ENCODE peak calls at places on chromosomes 7 and 10, in five cellular contexts. H, Z, W, T and Y are unnamed samples.

GRCh38 chr7:99106869-99107268 is 37.0 kb downstream of the SMURF1 start:
- DNase-seq in Z (no peak), W (no peak), T (no peak), H (no peak), Y (no peak)

GRCh38 chr10:86659721-86660438 is 5.5 kb downstream of the OPN4 start:
- DNase-seq in H (no peak), W (no peak), T (peak; percentile 46), Z (no peak), Y (no peak)

GRCh38 chr10:101683226-101683625 is 11.7 kb downstream of the FBXW4 start:
- DNase-seq in Z (no peak), W (no peak), H (no peak), T (no peak), Y (no peak)

GRCh38 chr10:69815099-69815498 is 13.4 kb downstream of the COL13A1 start:
- DNase-seq in Z (no peak), W (no peak), T (no peak), H (no peak), Y (no peak)

GRCh38 chr10:6161913-6162312 is 40.8 kb upstream of the PFKFB3 start:
- DNase-seq in H (no peak), W (no peak), T (no peak), Z (peak; percentile 76), Y (no peak)

GRCh38 chr7:20249924-20250323 is 32.7 kb upstream of the MACC1 start:
- DNase-seq in Z (no peak), T (no peak), W (no peak), H (peak; percentile 93), Y (no peak)

GRCh38 chr7:142646274-142646895 is 102.9 kb upstream of the PRSS1 start:
- DNase-seq in H (no peak), T (no peak), Z (no peak), W (peak; percentile 88), Y (no peak)

GRCh38 chr7:44103941-44104879 is at the start of gene AEBP1:
- DNase-seq in H (no peak), W (no peak), T (peak; percentile 68), Z (no peak), Y (no peak)

GRCh38 chr7:49893131-49893530 is 119.7 kb downstream of the VWC2 start:
- DNase-seq in T (no peak), H (no peak), W (peak; percentile 84), Z (no peak), Y (no peak)

GRCh38 chr7:125516194-125516593 is 586.6 kb upstream of the POT1 start:
- DNase-seq in T (no peak), Z (peak; percentile 11), W (peak; percentile 18), H (no peak), Y (no peak)

GRCh38 chr7:70189261-70189660 is 591.0 kb downstream of the AUTS2 start:
- DNase-seq in T (no peak), W (no peak), H (no peak), Z (no peak), Y (no peak)

GRCh38 chr7:102093599-102094001 is 193.1 kb upstream of the SH2B2 start:
- DNase-seq in H (no peak), Z (no peak), T (no peak), W (no peak), Y (peak; percentile 6)

GRCh38 chr10:24908793-24909423 is 43.5 kb downstream of the PRTFDC1 start:
- DNase-seq in T (no peak), W (no peak), Z (no peak), H (no peak), Y (no peak)

GRCh38 chr7:42198296-42198695 is 38.7 kb downstream of the GLI3 start:
- DNase-seq in Z (no peak), H (no peak), T (no peak), W (no peak), Y (no peak)

GRCh38 chr7:114922151-114922651 is 307 bp downstream of the MDFIC start:
- DNase-seq in W (no peak), Z (no peak), H (no peak), T (peak; percentile 79), Y (no peak)

GRCh38 chr7:80324032-80324431 is 187.8 kb downstream of the GNAT3 start:
- DNase-seq in Z (no peak), H (no peak), T (no peak), W (no peak), Y (peak; percentile 38)

GRCh38 chr10:88928254-88928653 is 24.3 kb downstream of the ACTA2 start:
- DNase-seq in H (no peak), T (no peak), W (no peak), Z (no peak), Y (no peak)

GRCh38 chr10:71981024-71981867 is 17.1 kb downstream of the CHST3 start:
- DNase-seq in W (peak; percentile 46), Z (peak; percentile 98), H (no peak), T (no peak), Y (no peak)

GRCh38 chr7:139596626-139597025 is 73.1 kb downstream of the CLEC2L start:
- DNase-seq in Z (no peak), T (no peak), W (no peak), H (no peak), Y (no peak)

GRCh38 chr7:143362126-143362961 is at the start of gene FAM131B:
- DNase-seq in W (peak; percentile 66), T (peak; percentile 72), H (no peak), Z (peak; percentile 74), Y (no peak)

GRCh38 chr7:87082675-87083074 is 23.2 kb upstream of the ELAPOR2 start:
- DNase-seq in Z (no peak), W (no peak), T (no peak), H (no peak), Y (no peak)

GRCh38 chr10:117638664-117639200 is 96.2 kb downstream of the EMX2 start:
- DNase-seq in H (no peak), Z (no peak), W (no peak), T (no peak), Y (no peak)

GRCh38 chr7:95476072-95476845 is 9.5 kb upstream of the ASB4 start:
- DNase-seq in W (peak; percentile 7), T (no peak), Z (no peak), H (no peak), Y (no peak)

GRCh38 chr7:20558963-20559716 is 56.3 kb upstream of the ABCB5 start:
- DNase-seq in H (no peak), Z (no peak), W (no peak), T (peak; percentile 71), Y (no peak)

GRCh38 chr7:64373017-64373416 is 59.3 kb downstream of the ZNF736 start:
- DNase-seq in Z (no peak), W (no peak), T (no peak), H (no peak), Y (no peak)

GRCh38 chr10:43342279-43343125 is 28.9 kb upstream of the FXYD4 start:
- DNase-seq in W (no peak), T (no peak), Z (no peak), H (no peak), Y (no peak)

GRCh38 chr7:22655781-22656180 is 71.2 kb upstream of the IL6 start:
- DNase-seq in W (no peak), T (no peak), H (no peak), Z (no peak), Y (no peak)

GRCh38 chr7:42763137-42763551 is 148.7 kb downstream of the C7orf25 start:
- DNase-seq in Z (no peak), W (no peak), H (no peak), T (no peak), Y (no peak)

GRCh38 chr7:151440799-151441443 is 980 bp upstream of the CRYGN start:
- DNase-seq in H (no peak), Z (no peak), T (no peak), W (no peak), Y (no peak)

GRCh38 chr10:130242483-130242882 is 106.3 kb downstream of the GLRX3 start:
- DNase-seq in H (no peak), Z (no peak), T (no peak), W (no peak), Y (no peak)

GRCh38 chr7:70082026-70082655 is 483.9 kb downstream of the AUTS2 start:
- DNase-seq in T (no peak), W (no peak), Z (no peak), H (no peak), Y (peak; percentile 40)

GRCh38 chr7:124074007-124074406 is 41.1 kb upstream of the TMEM229A start:
- DNase-seq in Z (peak; percentile 45), W (no peak), H (no peak), T (no peak), Y (no peak)

GRCh38 chr7:74282748-74283459 is 6.3 kb upstream of the CLIP2 start:
- DNase-seq in W (no peak), T (no peak), Z (no peak), H (no peak), Y (no peak)

GRCh38 chr7:127362364-127363027 is 30.0 kb downstream of the ZNF800 start:
- DNase-seq in W (no peak), Z (no peak), T (no peak), H (no peak), Y (no peak)

GRCh38 chr7:140165422-140165821 is 11.4 kb downstream of the KDM7A start:
- DNase-seq in T (no peak), W (no peak), Z (no peak), H (peak; percentile 49), Y (peak; percentile 66)

GRCh38 chr10:130231211-130231850 is 95.1 kb downstream of the GLRX3 start:
- DNase-seq in T (no peak), W (no peak), H (no peak), Z (no peak), Y (no peak)

GRCh38 chr10:113907166-113907565 is 52.7 kb downstream of the NHLRC2 start:
- DNase-seq in H (no peak), T (no peak), W (no peak), Z (no peak), Y (no peak)